ENCODE peak calls at places on chromosomes 1 and 21, in eight cellular contexts. O is adrenal gland; E is prostate gland; U is CD8-positive, alpha-beta T cell; V is cardiac muscle cell; Q is DND-41; S is mucosa of descending colon; G is neural progenitor cell. X is an unnamed sample.

GRCh38 chr21:15775981-15776380 is 46.2 kb downstream of the USP25 start:
- DNase-seq in O (no peak), E (no peak), U (no peak), V (peak; percentile 65), Q (no peak), S (no peak), G (no peak), X (no peak)

GRCh38 chr1:150473659-150474058 is 13.6 kb upstream of the TARS2 start:
- DNase-seq in O (peak; percentile 74), E (peak; percentile 39), U (no peak), V (no peak), Q (no peak), S (no peak), G (no peak), X (no peak)

GRCh38 chr1:245765241-245766000 is 610.6 kb downstream of the KIF26B start:
- DNase-seq in O (no peak), E (no peak), U (no peak), V (peak; percentile 61), Q (no peak), S (no peak), G (no peak), X (no peak)

GRCh38 chr1:228402638-228403025 is 4.0 kb downstream of the TRIM11 start:
- DNase-seq in O (no peak), E (no peak), U (no peak), V (no peak), Q (no peak), S (peak; percentile 7), G (no peak), X (no peak)

GRCh38 chr1:227894831-227895451 is 52.8 kb downstream of the WNT9A start:
- DNase-seq in O (peak; percentile 13), E (no peak), U (peak; percentile 8), V (no peak), Q (no peak), S (peak; percentile 26), G (no peak), X (no peak)

GRCh38 chr1:116997011-116997410 is 4.5 kb upstream of the CD101 start:
- DNase-seq in O (no peak), E (no peak), U (no peak), V (peak; percentile 38), Q (no peak), S (no peak), G (no peak), X (no peak)

GRCh38 chr1:39110325-39110851 is 84.2 kb downstream of the NDUFS5 start:
- DNase-seq in O (no peak), E (no peak), U (no peak), V (peak; percentile 90), Q (no peak), S (no peak), G (no peak), X (no peak)

GRCh38 chr1:245060684-245061374 is 94.0 kb upstream of the KIF26B start:
- DNase-seq in O (no peak), E (no peak), U (no peak), V (peak; percentile 90), Q (no peak), S (peak; percentile 82), G (no peak), X (no peak)

GRCh38 chr1:30852026-30852425 is 56.5 kb downstream of the SDC3 start:
- DNase-seq in O (peak; percentile 76), E (peak; percentile 71), U (no peak), V (peak; percentile 86), Q (no peak), S (peak; percentile 64), G (no peak), X (no peak)

GRCh38 chr21:42609806-42610205 is 43.6 kb upstream of the PDE9A start:
- DNase-seq in O (peak; percentile 12), E (no peak), U (peak; percentile 34), V (no peak), Q (peak; percentile 28), S (no peak), G (no peak), X (peak; percentile 24)

GRCh38 chr1:31809698-31810097 is 6.1 kb downstream of the SPOCD1 start:
- DNase-seq in O (no peak), E (no peak), U (no peak), V (no peak), Q (no peak), S (no peak), G (no peak), X (no peak)

GRCh38 chr1:15410884-15411245 is 1.2 kb downstream of the EFHD2 start:
- DNase-seq in O (no peak), E (no peak), U (no peak), V (no peak), Q (no peak), S (no peak), G (no peak), X (no peak)
- H3K4me1 ChIP-seq in O (peaks cover 32% of the 10 kb centered on the region), E (peaks cover 12% of the 10 kb centered on the region), U (peaks cover 54% of the 10 kb centered on the region), V (peaks cover 4% of the 10 kb centered on the region), Q (peaks cover 30% of the 10 kb centered on the region), S (peaks cover 43% of the 10 kb centered on the region), G (peaks cover 11% of the 10 kb centered on the region), X (peaks cover 23% of the 10 kb centered on the region)

GRCh38 chr1:200305806-200306205 is 104.0 kb downstream of the ZNF281 start:
- DNase-seq in O (no peak), E (no peak), U (no peak), V (no peak), Q (no peak), S (no peak), G (no peak), X (no peak)

GRCh38 chr1:200301152-200301551 is 108.7 kb downstream of the ZNF281 start:
- DNase-seq in O (no peak), E (no peak), U (no peak), V (no peak), Q (no peak), S (no peak), G (no peak), X (no peak)

GRCh38 chr1:200302192-200302892 is 107.5 kb downstream of the ZNF281 start:
- DNase-seq in O (no peak), E (peak; percentile 14), U (peak; percentile 59), V (peak; percentile 40), Q (peak; percentile 28), S (peak; percentile 58), G (peak; percentile 42), X (peak; percentile 61)

GRCh38 chr1:200304146-200304545 is 105.7 kb downstream of the ZNF281 start:
- DNase-seq in O (no peak), E (no peak), U (no peak), V (no peak), Q (no peak), S (no peak), G (no peak), X (no peak)

DNA sequence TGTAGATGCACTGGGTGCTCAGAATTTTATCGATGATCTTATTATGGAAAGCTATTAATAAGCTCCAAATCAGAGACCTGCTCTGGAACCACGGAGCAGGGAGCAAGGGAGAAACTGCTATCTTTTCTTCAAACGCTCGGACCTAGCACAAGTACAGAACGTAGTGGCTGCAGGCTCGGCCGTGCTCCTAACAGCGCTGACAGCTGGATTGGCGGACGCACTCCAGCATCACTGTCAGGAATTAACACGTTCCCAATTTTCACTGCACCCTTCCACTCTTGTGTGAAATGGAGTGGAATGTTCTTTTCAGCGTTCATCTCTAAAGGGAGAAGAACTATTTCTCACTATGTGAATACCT is 107.0 kb downstream of the ZNF281 start:
- DNase-seq in O (no peak), E (no peak), U (no peak), V (peak; percentile 25), Q (no peak), S (no peak), G (peak; percentile 63), X (no peak)
- TF ChIP-seq CTCF in O (no peak), E (no peak), U (no peak), V (no peak), Q (no peak), S (no peak), G (no peak), X (no peak)

DNA sequence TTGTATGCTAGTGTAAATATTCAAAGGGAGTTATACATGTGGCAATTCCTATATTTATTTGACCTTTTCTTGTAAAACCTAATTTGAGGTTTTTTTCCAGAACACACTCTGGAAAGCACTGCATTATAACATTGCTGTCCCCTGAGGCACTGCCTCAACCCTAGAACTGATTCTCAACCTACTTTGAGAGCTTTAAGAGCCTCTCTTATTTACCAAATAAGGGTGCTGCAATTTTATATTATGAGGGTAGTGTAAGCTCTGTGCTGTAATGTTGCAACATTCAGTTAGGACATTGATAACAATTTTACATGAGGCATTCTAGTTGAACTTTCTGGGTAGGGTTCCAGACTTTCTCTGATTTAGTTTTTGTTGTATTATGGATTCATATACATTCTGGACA is 302.2 kb upstream of the DEPDC1 start:
- DNase-seq in O (no peak), E (no peak), U (no peak), V (no peak), Q (no peak), S (no peak), G (no peak), X (no peak)
- H3K9me3 ChIP-seq in O (no peaks in the 10 kb centered on the region), E (no peaks in the 10 kb centered on the region), U (no peaks in the 10 kb centered on the region), V (no peaks in the 10 kb centered on the region), Q (no peaks in the 10 kb centered on the region), S (peaks cover 3% of the 10 kb centered on the region), G (no peaks in the 10 kb centered on the region), X (no peaks in the 10 kb centered on the region)

DNA sequence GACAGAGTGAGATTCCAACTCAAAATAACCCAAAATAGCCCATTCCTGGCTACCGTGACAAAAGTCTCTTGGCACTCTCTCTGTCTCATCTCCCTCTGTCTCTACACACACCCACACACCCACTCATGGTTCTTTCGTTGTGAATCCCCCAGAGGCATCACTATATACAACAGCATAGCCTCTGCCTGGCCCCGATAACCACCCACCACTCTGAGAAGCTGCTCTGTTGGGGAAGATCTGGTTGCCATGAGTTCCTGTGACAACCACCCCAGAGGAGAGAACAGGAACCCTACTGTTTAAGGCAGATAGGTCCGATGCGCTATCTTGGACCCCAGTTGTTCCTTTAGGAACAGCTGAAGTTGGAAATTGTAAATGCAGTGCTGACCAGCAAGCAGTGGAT is 70.4 kb upstream of the LYST start:
- DNase-seq in O (no peak), E (no peak), U (no peak), V (no peak), Q (no peak), S (no peak), G (no peak), X (no peak)
- H3K4me1 ChIP-seq in O (no peaks in the 10 kb centered on the region), E (no peaks in the 10 kb centered on the region), U (peaks cover 7% of the 10 kb centered on the region), V (peaks cover 11% of the 10 kb centered on the region), Q (no peaks in the 10 kb centered on the region), S (peaks cover under 1% of the 10 kb centered on the region), G (no peaks in the 10 kb centered on the region), X (peaks cover 37% of the 10 kb centered on the region)